ENCODE peak calls at places on chromosomes 3 and 15, in nine cellular contexts. X is activated naive CD8-positive, alpha-beta T cell treated with anti-CD3 and anti-CD28 coated beads, Interleukin-2, amount 10 ng/mL, durations not matched to agents 7 days and 5 days; U is fibroblast of lung; K is HFFc6; F is dermis microvascular lymphatic vessel endothelial cell; R is AG09309; L is hepatocyte; N is GM03348; W is fibroblast of the aortic adventitia. Q is an unnamed sample.
A peak's percentile ranks its signal among the peaks of the same experiment; 100 is the strongest.

GRCh38 chr3:193190387-193190786 is 50.6 kb upstream of the PLAAT1 start:
- DNase-seq in L (peak; percentile 65), F (peak; percentile 21), N (no peak), K (no peak), W (no peak), U (peak; percentile 25), R (no peak), X (no peak), Q (no peak)

GRCh38 chr3:58106640-58107039 is 98.4 kb downstream of the FLNB start:
- DNase-seq in R (no peak), U (no peak), X (no peak), W (no peak), F (no peak), N (no peak), K (no peak), L (no peak), Q (no peak)

GRCh38 chr15:85748729-85749128 is 46.0 kb downstream of the KLHL25 start:
- DNase-seq in K (no peak), N (no peak), X (peak; percentile 24), W (no peak), U (no peak), F (no peak), R (no peak), L (no peak), Q (no peak)

GRCh38 chr3:125068265-125068664 is 12.5 kb upstream of the HEG1 start:
- DNase-seq in W (no peak), X (no peak), F (no peak), L (no peak), R (no peak), K (no peak), U (no peak), N (no peak), Q (no peak)

GRCh38 chr3:126439346-126439967 is 36.2 kb downstream of the ZXDC start:
- DNase-seq in R (no peak), W (no peak), K (no peak), X (no peak), L (no peak), N (no peak), U (no peak), F (no peak), Q (no peak)

GRCh38 chr15:35740761-35741160 is 194.8 kb upstream of the DPH6 start:
- DNase-seq in F (peak; percentile 14), U (peak; percentile 52), K (peak; percentile 34), R (peak; percentile 31), N (peak; percentile 35), W (peak; percentile 65), L (no peak), X (no peak), Q (peak; percentile 31)

GRCh38 chr15:31427411-31427810 is 100.8 kb downstream of the KLF13 start:
- DNase-seq in K (no peak), R (no peak), W (peak; percentile 38), U (no peak), N (no peak), X (no peak), L (no peak), F (no peak), Q (no peak)

GRCh38 chr3:135637033-135637432 is 328.5 kb upstream of the PPP2R3A start:
- DNase-seq in L (no peak), X (no peak), W (no peak), U (no peak), F (no peak), N (no peak), K (no peak), R (no peak), Q (no peak)

GRCh38 chr3:173841334-173841733 is 443.8 kb downstream of the NLGN1 start:
- DNase-seq in R (no peak), W (no peak), N (no peak), X (no peak), F (no peak), L (no peak), U (peak; percentile 52), K (no peak), Q (no peak)

GRCh38 chr15:90306560-90306959 is 41.1 kb downstream of the NGRN start:
- DNase-seq in W (no peak), N (no peak), L (no peak), F (no peak), K (no peak), U (no peak), R (no peak), X (no peak), Q (no peak)

GRCh38 chr15:80915462-80915861 is 74.2 kb downstream of the MESD start:
- DNase-seq in U (no peak), W (no peak), X (no peak), N (no peak), R (no peak), K (no peak), F (no peak), L (no peak), Q (no peak)

GRCh38 chr3:11643212-11644087 is at the start of gene VGLL4:
- DNase-seq in K (peak; percentile 78), R (peak; percentile 61), L (peak; percentile 95), W (peak; percentile 96), U (peak; percentile 97), F (peak; percentile 90), N (peak; percentile 90), X (peak; percentile 75), Q (peak; percentile 70)

GRCh38 chr3:107432013-107432515 is 54.8 kb downstream of the CCDC54 start:
- DNase-seq in K (no peak), X (no peak), L (peak; percentile 43), U (peak; percentile 29), N (peak; percentile 40), F (no peak), R (no peak), W (peak; percentile 16), Q (no peak)

GRCh38 chr3:81743096-81744025 is 18.1 kb downstream of the GBE1 start:
- DNase-seq in R (peak; percentile 91), W (peak; percentile 99), L (peak; percentile 21), X (no peak), U (peak; percentile 97), F (peak; percentile 98), N (peak; percentile 17), K (peak; percentile 97), Q (peak; percentile 93)

Q was measured in AG09319.